ENCODE peak calls at places on chromosome 12, in seven cellular contexts. One of them, this sample, is unnamed.

GRCh38 chr12:14256555-14257169 is 108.8 kb upstream of the ATF7IP start:
- DNase-seq in heart left ventricle: peak; percentile 81
- DNase-seq in OCI-LY7: peak; percentile 94
- DNase-seq in adrenal gland: peak; percentile 84
- DNase-seq in esophagus squamous epithelium: peak; percentile 20
- DNase-seq in left lung: peak; percentile 83
- DNase-seq in stomach: peak; percentile 78
- DNase-seq in this sample: peak; percentile 64

GRCh38 chr12:109065853-109066193 is 13.4 kb downstream of the USP30 start:
- DNase-seq in left lung: no peak
- DNase-seq in heart left ventricle: no peak
- DNase-seq in adrenal gland: no peak
- DNase-seq in OCI-LY7: no peak
- DNase-seq in stomach: no peak
- DNase-seq in esophagus squamous epithelium: no peak
- DNase-seq in this sample: no peak

GRCh38 chr12:63845726-63846125 is 1.2 kb downstream of the SRGAP1 start:
- DNase-seq in OCI-LY7: no peak
- DNase-seq in adrenal gland: no peak
- DNase-seq in stomach: no peak
- DNase-seq in heart left ventricle: no peak
- DNase-seq in left lung: no peak
- DNase-seq in esophagus squamous epithelium: no peak
- DNase-seq in this sample: no peak

GRCh38 chr12:109685574-109686447 is 27.8 kb upstream of the FAM222A start:
- DNase-seq in adrenal gland: no peak
- DNase-seq in heart left ventricle: no peak
- DNase-seq in esophagus squamous epithelium: no peak
- DNase-seq in left lung: no peak
- DNase-seq in stomach: no peak
- DNase-seq in OCI-LY7: no peak
- DNase-seq in this sample: no peak

GRCh38 chr12:12083688-12084087 is 12.9 kb downstream of the BCL2L14 start:
- DNase-seq in OCI-LY7: no peak
- DNase-seq in adrenal gland: no peak
- DNase-seq in stomach: no peak
- DNase-seq in esophagus squamous epithelium: no peak
- DNase-seq in heart left ventricle: no peak
- DNase-seq in left lung: no peak
- DNase-seq in this sample: no peak

GRCh38 chr12:51326762-51327439 is 2.9 kb upstream of the BIN2 start:
- DNase-seq in esophagus squamous epithelium: no peak
- DNase-seq in stomach: no peak
- DNase-seq in heart left ventricle: no peak
- DNase-seq in left lung: no peak
- DNase-seq in adrenal gland: peak; percentile 28
- DNase-seq in OCI-LY7: peak; percentile 76
- DNase-seq in this sample: no peak

GRCh38 chr12:72272731-72273498 is 745 bp downstream of the TRHDE start:
- DNase-seq in left lung: peak; percentile 76
- DNase-seq in stomach: no peak
- DNase-seq in heart left ventricle: no peak
- DNase-seq in OCI-LY7: no peak
- DNase-seq in adrenal gland: no peak
- DNase-seq in esophagus squamous epithelium: no peak
- DNase-seq in this sample: no peak

GRCh38 chr12:70823182-70823976 is 97.2 kb downstream of the PTPRR start:
- DNase-seq in OCI-LY7: no peak
- DNase-seq in left lung: no peak
- DNase-seq in esophagus squamous epithelium: no peak
- DNase-seq in adrenal gland: peak; percentile 31
- DNase-seq in stomach: no peak
- DNase-seq in heart left ventricle: no peak
- DNase-seq in this sample: no peak

GRCh38 chr12:115403253-115403652 is 719.3 kb upstream of the TBX3 start:
- DNase-seq in left lung: no peak
- DNase-seq in esophagus squamous epithelium: no peak
- DNase-seq in heart left ventricle: no peak
- DNase-seq in stomach: no peak
- DNase-seq in adrenal gland: no peak
- DNase-seq in OCI-LY7: no peak
- DNase-seq in this sample: no peak

GRCh38 chr12:58939399-58940100 is 19.2 kb upstream of the LRIG3 start:
- DNase-seq in adrenal gland: no peak
- DNase-seq in heart left ventricle: no peak
- DNase-seq in OCI-LY7: no peak
- DNase-seq in esophagus squamous epithelium: no peak
- DNase-seq in left lung: no peak
- DNase-seq in stomach: no peak
- DNase-seq in this sample: no peak

GRCh38 chr12:114408881-114409795 is 3.2 kb upstream of the TBX5 start:
- DNase-seq in OCI-LY7: no peak
- DNase-seq in esophagus squamous epithelium: no peak
- DNase-seq in stomach: no peak
- DNase-seq in left lung: no peak
- DNase-seq in adrenal gland: no peak
- DNase-seq in heart left ventricle: peak; percentile 65
- DNase-seq in this sample: no peak

GRCh38 chr12:11580125-11580751 is 69.2 kb upstream of the ETV6 start:
- DNase-seq in esophagus squamous epithelium: no peak
- DNase-seq in left lung: no peak
- DNase-seq in adrenal gland: peak; percentile 32
- DNase-seq in heart left ventricle: no peak
- DNase-seq in OCI-LY7: peak; percentile 37
- DNase-seq in stomach: peak; percentile 32
- DNase-seq in this sample: no peak

GRCh38 chr12:108966378-108967151 is 54.3 kb downstream of the SVOP start:
- DNase-seq in OCI-LY7: no peak
- DNase-seq in esophagus squamous epithelium: no peak
- DNase-seq in heart left ventricle: peak; percentile 65
- DNase-seq in stomach: no peak
- DNase-seq in adrenal gland: no peak
- DNase-seq in left lung: no peak
- DNase-seq in this sample: no peak

GRCh38 chr12:18479266-18479665 is 217.9 kb downstream of the PIK3C2G start:
- DNase-seq in OCI-LY7: no peak
- DNase-seq in esophagus squamous epithelium: no peak
- DNase-seq in stomach: no peak
- DNase-seq in adrenal gland: no peak
- DNase-seq in left lung: no peak
- DNase-seq in heart left ventricle: no peak
- DNase-seq in this sample: no peak

GRCh38 chr12:13085968-13086686 is 17.3 kb downstream of the GSG1 start:
- DNase-seq in left lung: no peak
- DNase-seq in OCI-LY7: no peak
- DNase-seq in stomach: no peak
- DNase-seq in adrenal gland: no peak
- DNase-seq in esophagus squamous epithelium: no peak
- DNase-seq in heart left ventricle: no peak
- DNase-seq in this sample: no peak

GRCh38 chr12:113062502-113063395 is 6.2 kb downstream of the DTX1 start:
- DNase-seq in OCI-LY7: peak; percentile 88
- DNase-seq in left lung: no peak
- DNase-seq in heart left ventricle: no peak
- DNase-seq in esophagus squamous epithelium: no peak
- DNase-seq in stomach: no peak
- DNase-seq in adrenal gland: no peak
- DNase-seq in this sample: no peak

GRCh38 chr12:4870423-4870822 is 39.3 kb upstream of the KCNA1 start:
- DNase-seq in esophagus squamous epithelium: no peak
- DNase-seq in stomach: no peak
- DNase-seq in OCI-LY7: no peak
- DNase-seq in heart left ventricle: no peak
- DNase-seq in left lung: no peak
- DNase-seq in adrenal gland: no peak
- DNase-seq in this sample: no peak

GRCh38 chr12:45350861-45351260 is 135.0 kb downstream of the ANO6 start:
- DNase-seq in esophagus squamous epithelium: no peak
- DNase-seq in adrenal gland: no peak
- DNase-seq in heart left ventricle: no peak
- DNase-seq in stomach: no peak
- DNase-seq in OCI-LY7: no peak
- DNase-seq in left lung: no peak
- DNase-seq in this sample: no peak

GRCh38 chr12:110741371-110741770 is 1.3 kb downstream of the PPP1CC start:
- DNase-seq in stomach: no peak
- DNase-seq in left lung: no peak
- DNase-seq in heart left ventricle: no peak
- DNase-seq in OCI-LY7: peak; percentile 55
- DNase-seq in adrenal gland: no peak
- DNase-seq in esophagus squamous epithelium: no peak
- DNase-seq in this sample: no peak

GRCh38 chr12:121595520-121595919 is 14.7 kb upstream of the KDM2B start:
- DNase-seq in adrenal gland: no peak
- DNase-seq in esophagus squamous epithelium: no peak
- DNase-seq in left lung: no peak
- DNase-seq in heart left ventricle: no peak
- DNase-seq in OCI-LY7: no peak
- DNase-seq in stomach: no peak
- DNase-seq in this sample: no peak

DNA sequence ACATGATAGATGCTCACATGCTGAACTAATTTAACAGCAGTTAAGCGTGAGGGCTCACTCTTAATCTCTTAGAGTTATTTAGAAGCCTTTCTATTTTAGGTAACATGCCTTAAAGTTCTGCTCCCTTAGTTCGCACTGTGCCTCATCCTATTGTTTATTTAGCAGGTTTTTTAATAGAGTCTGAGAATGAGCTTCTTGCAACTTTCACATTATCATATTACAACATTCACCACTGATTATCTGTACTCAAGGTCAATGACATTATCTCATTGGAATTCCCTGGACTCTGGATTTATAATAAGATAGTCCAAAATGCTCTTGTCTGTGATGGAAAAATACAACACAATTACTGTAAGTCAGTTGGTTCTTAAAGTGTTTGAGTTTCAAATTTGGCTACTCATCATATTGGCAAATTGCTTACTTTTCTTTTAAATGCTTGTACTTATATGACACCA is 183.6 kb upstream of the SLC38A2 start:
- DNase-seq in adrenal gland: no peak
- DNase-seq in esophagus squamous epithelium: no peak
- DNase-seq in heart left ventricle: no peak
- DNase-seq in stomach: no peak
- DNase-seq in OCI-LY7: no peak
- DNase-seq in left lung: no peak
- DNase-seq in this sample: no peak
- H3K4me3 ChIP-seq in adrenal gland: peak overlapping the region; percentile 6
- H3K4me3 ChIP-seq in esophagus squamous epithelium: no peak overlapping the region
- H3K4me3 ChIP-seq in heart left ventricle: no peak overlapping the region
- H3K4me3 ChIP-seq in stomach: no peak overlapping the region
- H3K4me3 ChIP-seq in OCI-LY7: no peak overlapping the region
- H3K4me3 ChIP-seq in left lung: no peak overlapping the region
- H3K4me3 ChIP-seq in this sample: no peak overlapping the region

GRCh38 chr12:131091976-131092691 is 138.4 kb downstream of the ADGRD1 start:
- DNase-seq in OCI-LY7: no peak
- DNase-seq in adrenal gland: no peak
- DNase-seq in esophagus squamous epithelium: no peak
- DNase-seq in left lung: peak; percentile 69
- DNase-seq in stomach: no peak
- DNase-seq in heart left ventricle: no peak
- DNase-seq in this sample: no peak
- H3K4me1 ChIP-seq in OCI-LY7: no peaks in the 10 kb centered on the region
- H3K4me1 ChIP-seq in adrenal gland: no peaks in the 10 kb centered on the region
- H3K4me1 ChIP-seq in esophagus squamous epithelium: peaks cover 5% of the 10 kb centered on the region
- H3K4me1 ChIP-seq in left lung: no peaks in the 10 kb centered on the region
- H3K4me1 ChIP-seq in stomach: no peaks in the 10 kb centered on the region
- H3K4me1 ChIP-seq in heart left ventricle: peaks cover 4% of the 10 kb centered on the region
- H3K4me1 ChIP-seq in this sample: no peaks in the 10 kb centered on the region

GRCh38 chr12:41536813-41537490 is 348.8 kb downstream of the PDZRN4 start:
- DNase-seq in esophagus squamous epithelium: no peak
- DNase-seq in stomach: no peak
- DNase-seq in OCI-LY7: no peak
- DNase-seq in adrenal gland: no peak
- DNase-seq in left lung: no peak
- DNase-seq in heart left ventricle: no peak
- DNase-seq in this sample: no peak

GRCh38 chr12:41532072-41532471 is 344.0 kb downstream of the PDZRN4 start:
- DNase-seq in left lung: no peak
- DNase-seq in OCI-LY7: no peak
- DNase-seq in esophagus squamous epithelium: no peak
- DNase-seq in stomach: no peak
- DNase-seq in heart left ventricle: no peak
- DNase-seq in adrenal gland: no peak
- DNase-seq in this sample: no peak

GRCh38 chr12:41527529-41528116 is 339.5 kb downstream of the PDZRN4 start:
- DNase-seq in heart left ventricle: no peak
- DNase-seq in left lung: no peak
- DNase-seq in stomach: no peak
- DNase-seq in OCI-LY7: no peak
- DNase-seq in adrenal gland: no peak
- DNase-seq in esophagus squamous epithelium: no peak
- DNase-seq in this sample: no peak

DNA sequence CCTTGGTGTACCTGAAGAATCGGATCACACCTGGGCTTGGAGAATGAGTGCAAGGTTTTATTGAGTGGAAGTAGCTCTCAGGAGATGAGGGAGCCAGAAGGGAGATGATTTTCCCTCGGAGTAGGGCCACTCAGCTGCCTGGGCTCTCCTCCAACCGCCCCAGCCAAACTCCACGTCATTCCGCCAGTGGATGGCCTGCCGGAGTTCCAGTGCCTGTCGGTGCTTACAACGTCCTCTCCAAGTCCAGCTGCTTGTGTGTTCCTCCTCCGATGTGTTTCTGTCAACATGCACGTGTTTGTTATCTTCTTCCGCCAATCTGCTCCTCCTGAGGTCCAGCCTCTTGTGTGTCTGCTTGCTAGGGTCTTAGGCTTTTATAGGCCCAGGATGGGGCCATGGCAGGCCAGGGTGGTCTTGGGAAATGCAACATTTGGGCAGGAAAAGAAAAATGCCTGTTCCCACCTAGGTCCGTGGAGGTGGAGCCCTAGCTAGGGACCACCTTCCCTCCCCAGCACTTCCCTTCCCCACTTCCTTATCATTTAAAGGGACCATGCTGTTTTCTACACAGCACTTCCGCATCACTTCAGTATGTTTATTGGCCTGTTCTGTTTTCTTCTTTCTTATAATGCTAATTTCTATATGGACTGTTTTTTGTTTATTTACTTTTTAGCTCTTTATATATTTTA is 343.2 kb downstream of the PDZRN4 start:
- DNase-seq in heart left ventricle: peak; percentile 77
- DNase-seq in esophagus squamous epithelium: no peak
- DNase-seq in left lung: peak; percentile 67
- DNase-seq in adrenal gland: no peak
- DNase-seq in OCI-LY7: no peak
- DNase-seq in stomach: no peak
- DNase-seq in this sample: no peak
- H3K27ac ChIP-seq in heart left ventricle: no peak overlapping the region
- H3K27ac ChIP-seq in esophagus squamous epithelium: no peak overlapping the region
- H3K27ac ChIP-seq in left lung: no peak overlapping the region
- H3K27ac ChIP-seq in adrenal gland: no peak overlapping the region
- H3K27ac ChIP-seq in OCI-LY7: no peak overlapping the region
- H3K27ac ChIP-seq in stomach: no peak overlapping the region
- H3K27ac ChIP-seq in this sample: no peak overlapping the region

DNA sequence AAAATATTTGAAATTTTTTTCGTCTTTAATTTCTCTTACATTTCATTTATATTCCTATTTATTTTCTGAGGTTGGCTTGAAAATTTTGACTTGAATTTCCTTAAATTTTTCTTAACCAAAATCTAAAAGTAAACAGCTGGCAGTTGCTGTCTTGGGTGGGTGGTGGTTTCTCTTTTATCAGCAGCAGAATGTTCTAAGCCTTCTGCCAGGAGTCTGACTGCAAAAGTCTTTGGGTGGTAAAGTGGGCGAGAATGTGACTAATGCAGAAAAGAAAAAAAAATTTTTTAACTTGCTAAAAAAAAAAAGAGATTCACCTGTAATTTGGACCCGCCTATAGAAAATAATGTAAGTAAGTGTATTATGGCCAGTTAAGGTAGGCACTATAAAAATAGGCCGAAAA is 2.5 kb downstream of the FGFR1OP2 start:
- DNase-seq in esophagus squamous epithelium: no peak
- DNase-seq in stomach: no peak
- DNase-seq in heart left ventricle: no peak
- DNase-seq in OCI-LY7: peak; percentile 18
- DNase-seq in left lung: no peak
- DNase-seq in adrenal gland: no peak
- DNase-seq in this sample: peak; percentile 47
- H3K4me3 ChIP-seq in esophagus squamous epithelium: no peak overlapping the region
- H3K4me3 ChIP-seq in stomach: no peak overlapping the region
- H3K4me3 ChIP-seq in heart left ventricle: no peak overlapping the region
- H3K4me3 ChIP-seq in OCI-LY7: peak overlapping the region; percentile 89
- H3K4me3 ChIP-seq in left lung: no peak overlapping the region
- H3K4me3 ChIP-seq in adrenal gland: peak overlapping the region; percentile 84
- H3K4me3 ChIP-seq in this sample: peak overlapping the region; percentile 45

This sample was measured in CD8-positive, alpha-beta memory T cell.